ENCODE peak calls at places on chromosome 1, in seven cellular contexts. L is breast epithelium; F is ovary; H is stimulated activated CD8-positive, alpha-beta memory T cell treated with anti-CD3 and anti-CD28 coated beads, Interleukin-7, amount 100 ng/mL, for 24 hours; C is PC-3; M is uterus; I is hippocampal formation. A is an unnamed sample.

GRCh38 chr1:60504206-60504868 is 430.8 kb upstream of the C1orf87 start:
- DNase-seq in L (no peak), F (no peak), H (no peak), C (no peak), M (no peak), I (no peak), A (no peak)

GRCh38 chr1:47948126-47948525 is 49.1 kb downstream of the TRABD2B start:
- DNase-seq in L (no peak), F (no peak), H (no peak), C (no peak), M (no peak), I (no peak), A (no peak)

GRCh38 chr1:18090636-18091035 is 17.0 kb upstream of the IGSF21 start:
- DNase-seq in L (no peak), F (no peak), H (no peak), C (no peak), M (no peak), I (no peak), A (no peak)

GRCh38 chr1:59180715-59181114 is 116.2 kb upstream of the FGGY start:
- DNase-seq in L (no peak), F (no peak), H (no peak), C (no peak), M (no peak), I (no peak), A (no peak)

GRCh38 chr1:56577859-56578663 is 1.3 kb downstream of the PLPP3 start:
- DNase-seq in L (peak), F (peak), H (no peak), C (peak), M (peak), I (no peak), A (peak)

GRCh38 chr1:43129334-43129733 is 42.8 kb downstream of the EBNA1BP2 start:
- DNase-seq in L (no peak), F (no peak), H (no peak), C (no peak), M (no peak), I (no peak), A (no peak)

GRCh38 chr1:15401391-15402055 is 8.2 kb upstream of the EFHD2 start:
- DNase-seq in L (no peak), F (no peak), H (no peak), C (no peak), M (no peak), I (no peak), A (no peak)

GRCh38 chr1:248788327-248788726 is 32.8 kb upstream of the LYPD8 start:
- DNase-seq in L (no peak), F (no peak), H (no peak), C (no peak), M (no peak), I (no peak), A (no peak)

GRCh38 chr1:16067127-16067768 is 6.2 kb downstream of the FAM131C start:
- DNase-seq in L (no peak), F (no peak), H (no peak), C (no peak), M (no peak), I (no peak), A (peak)